ENCODE peak calls at places on chromosome 3, in six cellular contexts. One of them, this sample, is unnamed. For H3K36me3, the result is how much of the 10 kb centered on the place peaks cover.

GRCh38 chr3:124800511-124801374 is 70.5 kb downstream of the UMPS start:
- DNase-seq in IMR-90: peak
- DNase-seq in stomach: no peak
- DNase-seq in iPS DF 6.9: no peak
- DNase-seq in SK-N-SH: peak
- DNase-seq in endodermal cell: no peak
- DNase-seq in this sample: peak

GRCh38 chr3:172082269-172082668 is 42.9 kb downstream of the FNDC3B start:
- DNase-seq in endodermal cell: no peak
- DNase-seq in stomach: no peak
- DNase-seq in iPS DF 6.9: no peak
- DNase-seq in SK-N-SH: peak
- DNase-seq in IMR-90: peak
- DNase-seq in this sample: peak

GRCh38 chr3:138608322-138609214 is at the start of gene FAIM:
- DNase-seq in stomach: peak
- DNase-seq in iPS DF 6.9: no peak
- DNase-seq in IMR-90: peak
- DNase-seq in endodermal cell: peak
- DNase-seq in SK-N-SH: peak
- DNase-seq in this sample: peak

GRCh38 chr3:147654827-147655226 is 245.7 kb downstream of the ZIC1 start:
- DNase-seq in SK-N-SH: no peak
- DNase-seq in endodermal cell: no peak
- DNase-seq in iPS DF 6.9: no peak
- DNase-seq in stomach: no peak
- DNase-seq in IMR-90: no peak
- DNase-seq in this sample: no peak

GRCh38 chr3:43866529-43867353 is 176.0 kb downstream of the ABHD5 start:
- DNase-seq in stomach: no peak
- DNase-seq in iPS DF 6.9: no peak
- DNase-seq in IMR-90: peak
- DNase-seq in SK-N-SH: no peak
- DNase-seq in endodermal cell: peak
- DNase-seq in this sample: no peak

GRCh38 chr3:24846286-24846860 is 351.7 kb upstream of the THRB start:
- DNase-seq in stomach: no peak
- DNase-seq in IMR-90: no peak
- DNase-seq in endodermal cell: no peak
- DNase-seq in SK-N-SH: no peak
- DNase-seq in iPS DF 6.9: no peak
- DNase-seq in this sample: no peak

GRCh38 chr3:161409069-161409468 is 37.8 kb upstream of the SPTSSB start:
- DNase-seq in SK-N-SH: peak
- DNase-seq in IMR-90: peak
- DNase-seq in stomach: no peak
- DNase-seq in endodermal cell: peak
- DNase-seq in iPS DF 6.9: peak
- DNase-seq in this sample: peak

GRCh38 chr3:46191730-46192129 is 16.4 kb downstream of the CCR1 start:
- DNase-seq in endodermal cell: no peak
- DNase-seq in SK-N-SH: no peak
- DNase-seq in stomach: no peak
- DNase-seq in IMR-90: no peak
- DNase-seq in iPS DF 6.9: no peak
- DNase-seq in this sample: no peak

GRCh38 chr3:58539636-58540035 is 2.6 kb upstream of the ACOX2 start:
- DNase-seq in SK-N-SH: no peak
- DNase-seq in stomach: no peak
- DNase-seq in endodermal cell: no peak
- DNase-seq in iPS DF 6.9: no peak
- DNase-seq in IMR-90: peak
- DNase-seq in this sample: no peak

GRCh38 chr3:66140763-66141372 is 79.9 kb upstream of the SLC25A26 start:
- DNase-seq in stomach: peak
- DNase-seq in iPS DF 6.9: no peak
- DNase-seq in IMR-90: no peak
- DNase-seq in SK-N-SH: no peak
- DNase-seq in endodermal cell: no peak
- DNase-seq in this sample: no peak

GRCh38 chr3:146948985-146949384 is 343.8 kb upstream of the PLSCR5 start:
- DNase-seq in IMR-90: no peak
- DNase-seq in stomach: no peak
- DNase-seq in iPS DF 6.9: no peak
- DNase-seq in endodermal cell: no peak
- DNase-seq in SK-N-SH: no peak
- DNase-seq in this sample: no peak

GRCh38 chr3:57098418-57099310 is 38.2 kb downstream of the SPATA12 start:
- DNase-seq in endodermal cell: no peak
- DNase-seq in IMR-90: no peak
- DNase-seq in SK-N-SH: no peak
- DNase-seq in stomach: no peak
- DNase-seq in iPS DF 6.9: no peak
- DNase-seq in this sample: no peak
- H3K36me3 ChIP-seq in endodermal cell: half or more
- H3K36me3 ChIP-seq in IMR-90: under half
- H3K36me3 ChIP-seq in SK-N-SH: under half
- H3K36me3 ChIP-seq in stomach: under half
- H3K36me3 ChIP-seq in iPS DF 6.9: under half
- H3K36me3 ChIP-seq in this sample: under half

GRCh38 chr3:4984511-4984864 is 5.3 kb downstream of the BHLHE40 start:
- DNase-seq in iPS DF 6.9: no peak
- DNase-seq in SK-N-SH: no peak
- DNase-seq in stomach: no peak
- DNase-seq in IMR-90: peak
- DNase-seq in endodermal cell: no peak
- DNase-seq in this sample: no peak
- H3K27ac ChIP-seq in iPS DF 6.9: no peak
- H3K27ac ChIP-seq in SK-N-SH: peak
- H3K27ac ChIP-seq in stomach: peak
- H3K27ac ChIP-seq in IMR-90: peak
- H3K27ac ChIP-seq in endodermal cell: no peak
- H3K27ac ChIP-seq in this sample: peak

GRCh38 chr3:14047027-14047426 is 77.6 kb downstream of the CHCHD4 start:
- DNase-seq in IMR-90: no peak
- DNase-seq in stomach: no peak
- DNase-seq in SK-N-SH: no peak
- DNase-seq in endodermal cell: no peak
- DNase-seq in iPS DF 6.9: no peak
- DNase-seq in this sample: no peak
- H3K36me3 ChIP-seq in IMR-90: under half
- H3K36me3 ChIP-seq in stomach: under half
- H3K36me3 ChIP-seq in SK-N-SH: under half
- H3K36me3 ChIP-seq in endodermal cell: under half
- H3K36me3 ChIP-seq in iPS DF 6.9: under half
- H3K36me3 ChIP-seq in this sample: under half

GRCh38 chr3:13539285-13539625 is 9.7 kb upstream of the FBLN2 start:
- DNase-seq in endodermal cell: no peak
- DNase-seq in IMR-90: peak
- DNase-seq in stomach: no peak
- DNase-seq in iPS DF 6.9: no peak
- DNase-seq in SK-N-SH: no peak
- DNase-seq in this sample: no peak
- H3K27ac ChIP-seq in endodermal cell: no peak
- H3K27ac ChIP-seq in IMR-90: peak
- H3K27ac ChIP-seq in stomach: no peak
- H3K27ac ChIP-seq in iPS DF 6.9: no peak
- H3K27ac ChIP-seq in SK-N-SH: no peak
- H3K27ac ChIP-seq in this sample: no peak

DNA sequence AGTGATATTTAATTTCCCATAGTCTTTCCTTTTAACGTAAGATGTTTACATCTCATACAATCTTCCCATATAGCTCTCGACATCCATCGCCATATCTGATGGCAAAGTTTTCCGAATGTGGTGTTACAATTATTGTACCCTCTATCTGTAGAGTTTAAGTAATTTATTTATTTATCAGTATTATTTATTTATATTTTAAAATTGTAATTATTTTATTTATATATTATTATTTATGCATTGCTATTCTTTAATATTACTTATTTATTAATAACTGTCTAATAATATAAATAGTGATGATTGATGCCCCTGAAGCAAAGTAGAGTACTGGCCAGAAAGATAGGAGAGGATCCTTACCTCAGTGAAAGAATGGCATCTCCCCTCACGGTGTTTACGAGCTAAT is 812.9 kb downstream of the VGLL3 start:
- DNase-seq in endodermal cell: no peak
- DNase-seq in iPS DF 6.9: no peak
- DNase-seq in stomach: no peak
- DNase-seq in IMR-90: no peak
- DNase-seq in SK-N-SH: no peak
- DNase-seq in this sample: no peak
- H3K36me3 ChIP-seq in endodermal cell: under half
- H3K36me3 ChIP-seq in iPS DF 6.9: under half
- H3K36me3 ChIP-seq in stomach: under half
- H3K36me3 ChIP-seq in IMR-90: under half
- H3K36me3 ChIP-seq in SK-N-SH: under half
- H3K36me3 ChIP-seq in this sample: under half